ENCODE peak calls at places on chromosomes 2 and 18, in five cellular contexts. One of them, this sample, is unnamed.

GRCh38 chr2:55616509-55617159 is 788 bp downstream of the PPP4R3B start:
- DNase-seq in activated T-helper 9 cell treated with anti-CD3 and anti-CD28 coated beads, Interleukin-2, amount 50 U/mL, for 16 hours: peak
- DNase-seq in GM12865: peak
- DNase-seq in neural crest cell: no peak
- DNase-seq in NCI-H1694 treated with DMSO at 0.1 percent for 48 hours: peak
- DNase-seq in this sample: no peak

GRCh38 chr2:1557467-1557820 is 144.2 kb downstream of the TPO start:
- DNase-seq in activated T-helper 9 cell treated with anti-CD3 and anti-CD28 coated beads, Interleukin-2, amount 50 U/mL, for 16 hours: no peak
- DNase-seq in GM12865: no peak
- DNase-seq in NCI-H1694 treated with DMSO at 0.1 percent for 48 hours: no peak
- DNase-seq in neural crest cell: no peak
- DNase-seq in this sample: peak

GRCh38 chr2:132645943-132646804 is 23.8 kb downstream of the LYPD1 start:
- DNase-seq in NCI-H1694 treated with DMSO at 0.1 percent for 48 hours: no peak
- DNase-seq in neural crest cell: no peak
- DNase-seq in activated T-helper 9 cell treated with anti-CD3 and anti-CD28 coated beads, Interleukin-2, amount 50 U/mL, for 16 hours: no peak
- DNase-seq in GM12865: peak
- DNase-seq in this sample: no peak

GRCh38 chr18:78828131-78828530 is 151.5 kb upstream of the SALL3 start:
- DNase-seq in NCI-H1694 treated with DMSO at 0.1 percent for 48 hours: no peak
- DNase-seq in neural crest cell: no peak
- DNase-seq in activated T-helper 9 cell treated with anti-CD3 and anti-CD28 coated beads, Interleukin-2, amount 50 U/mL, for 16 hours: no peak
- DNase-seq in GM12865: no peak
- DNase-seq in this sample: no peak

GRCh38 chr18:63909870-63910269 is 2.1 kb downstream of the SERPINB10 start:
- DNase-seq in NCI-H1694 treated with DMSO at 0.1 percent for 48 hours: no peak
- DNase-seq in activated T-helper 9 cell treated with anti-CD3 and anti-CD28 coated beads, Interleukin-2, amount 50 U/mL, for 16 hours: no peak
- DNase-seq in neural crest cell: no peak
- DNase-seq in GM12865: peak
- DNase-seq in this sample: no peak

GRCh38 chr2:39996653-39997080 is 217.6 kb upstream of the THUMPD2 start:
- DNase-seq in activated T-helper 9 cell treated with anti-CD3 and anti-CD28 coated beads, Interleukin-2, amount 50 U/mL, for 16 hours: no peak
- DNase-seq in NCI-H1694 treated with DMSO at 0.1 percent for 48 hours: no peak
- DNase-seq in GM12865: no peak
- DNase-seq in neural crest cell: no peak
- DNase-seq in this sample: no peak

GRCh38 chr2:24827321-24828261 is 34.4 kb downstream of the CENPO start:
- DNase-seq in NCI-H1694 treated with DMSO at 0.1 percent for 48 hours: peak
- DNase-seq in activated T-helper 9 cell treated with anti-CD3 and anti-CD28 coated beads, Interleukin-2, amount 50 U/mL, for 16 hours: peak
- DNase-seq in neural crest cell: peak
- DNase-seq in GM12865: peak
- DNase-seq in this sample: peak

GRCh38 chr2:45137941-45138695 is 128.9 kb upstream of the SIX2 start:
- DNase-seq in neural crest cell: no peak
- DNase-seq in GM12865: no peak
- DNase-seq in activated T-helper 9 cell treated with anti-CD3 and anti-CD28 coated beads, Interleukin-2, amount 50 U/mL, for 16 hours: no peak
- DNase-seq in NCI-H1694 treated with DMSO at 0.1 percent for 48 hours: no peak
- DNase-seq in this sample: no peak

GRCh38 chr18:60892855-60893254 is 440.4 kb upstream of the CDH20 start:
- DNase-seq in neural crest cell: no peak
- DNase-seq in NCI-H1694 treated with DMSO at 0.1 percent for 48 hours: no peak
- DNase-seq in activated T-helper 9 cell treated with anti-CD3 and anti-CD28 coated beads, Interleukin-2, amount 50 U/mL, for 16 hours: no peak
- DNase-seq in GM12865: no peak
- DNase-seq in this sample: no peak

GRCh38 chr2:159755788-159756187 is 42.2 kb downstream of the CD302 start:
- DNase-seq in GM12865: no peak
- DNase-seq in activated T-helper 9 cell treated with anti-CD3 and anti-CD28 coated beads, Interleukin-2, amount 50 U/mL, for 16 hours: no peak
- DNase-seq in neural crest cell: no peak
- DNase-seq in NCI-H1694 treated with DMSO at 0.1 percent for 48 hours: no peak
- DNase-seq in this sample: no peak

GRCh38 chr2:224163573-224164307 is 124.7 kb upstream of the SERPINE2 start:
- DNase-seq in GM12865: no peak
- DNase-seq in activated T-helper 9 cell treated with anti-CD3 and anti-CD28 coated beads, Interleukin-2, amount 50 U/mL, for 16 hours: no peak
- DNase-seq in NCI-H1694 treated with DMSO at 0.1 percent for 48 hours: no peak
- DNase-seq in neural crest cell: no peak
- DNase-seq in this sample: no peak

This sample was measured in glutamatergic neuron.